ENCODE peak calls at places on chromosomes 3 and 15, in five cellular contexts. H is A549, O is Peyer's patch, X is IMR-90, L is H54. Q is an unnamed sample.

GRCh38 chr3:152298393-152299242 is 29.9 kb downstream of the MBNL1 start:
- DNase-seq in H (peak), O (peak), X (peak), L (no peak), Q (peak)

GRCh38 chr3:152830245-152830644 is 4.7 kb upstream of the P2RY1 start:
- DNase-seq in H (no peak), O (no peak), X (no peak), L (no peak), Q (peak)

GRCh38 chr3:59425942-59426341 is 376.1 kb upstream of the CFAP20DC start:
- DNase-seq in H (no peak), O (no peak), X (no peak), L (no peak), Q (no peak)

GRCh38 chr3:123397921-123398785 is 50.7 kb downstream of the ADCY5 start:
- DNase-seq in H (no peak), O (no peak), X (no peak), L (no peak), Q (no peak)

GRCh38 chr3:135908737-135909136 is 56.8 kb upstream of the PPP2R3A start:
- DNase-seq in H (no peak), O (no peak), X (no peak), L (no peak), Q (no peak)

GRCh38 chr3:50265988-50266387 is 3.0 kb upstream of the SEMA3B start:
- DNase-seq in H (no peak), O (no peak), X (no peak), L (no peak), Q (no peak)

GRCh38 chr3:10351013-10351735 is 30.3 kb upstream of the SEC13 start:
- DNase-seq in H (peak), O (no peak), X (no peak), L (no peak), Q (peak)

GRCh38 chr3:160756907-160757623 is 1.0 kb downstream of the PPM1L start:
- DNase-seq in H (no peak), O (peak), X (no peak), L (no peak), Q (peak)

GRCh38 chr15:88619796-88620195 is 1.3 kb upstream of the AEN start:
- DNase-seq in H (no peak), O (no peak), X (no peak), L (no peak), Q (no peak)

GRCh38 chr3:78737988-78738387 is 1029.8 kb downstream of the ROBO1 start:
- DNase-seq in H (no peak), O (no peak), X (no peak), L (no peak), Q (no peak)

GRCh38 chr3:176919836-176920760 is 277.2 kb downstream of the TBL1XR1 start:
- DNase-seq in H (no peak), O (no peak), X (peak), L (no peak), Q (no peak)

GRCh38 chr15:67806539-67806935 is 18.8 kb upstream of the SKOR1 start:
- DNase-seq in H (no peak), O (peak), X (no peak), L (no peak), Q (no peak)

GRCh38 chr3:115581347-115582135 is 41.8 kb upstream of the GAP43 start:
- DNase-seq in H (no peak), O (no peak), X (peak), L (no peak), Q (peak)

GRCh38 chr3:64291345-64291744 is 66.1 kb upstream of the PRICKLE2 start:
- DNase-seq in H (peak), O (no peak), X (peak), L (peak), Q (no peak)

GRCh38 chr15:95921404-95921803 is 409.1 kb upstream of the NR2F2 start:
- DNase-seq in H (no peak), O (no peak), X (no peak), L (no peak), Q (no peak)

GRCh38 chr3:95289295-95289694 is 1226.4 kb downstream of the NSUN3 start:
- DNase-seq in H (no peak), O (no peak), X (peak), L (no peak), Q (no peak)

GRCh38 chr3:105527949-105528348 is 161.2 kb downstream of the ALCAM start:
- DNase-seq in H (no peak), O (no peak), X (peak), L (no peak), Q (no peak)

GRCh38 chr15:29066848-29067247 is 181.1 kb downstream of the APBA2 start:
- DNase-seq in H (no peak), O (no peak), X (no peak), L (no peak), Q (no peak)

GRCh38 chr3:193702967-193703366 is 110.0 kb downstream of the OPA1 start:
- DNase-seq in H (no peak), O (no peak), X (peak), L (no peak), Q (no peak)

GRCh38 chr3:118501152-118501551 is 533.5 kb downstream of the IGSF11 start:
- DNase-seq in H (peak), O (no peak), X (no peak), L (no peak), Q (peak)

GRCh38 chr3:46278816-46279672 is 36.8 kb downstream of the CCR3 start:
- DNase-seq in H (no peak), O (no peak), X (no peak), L (no peak), Q (no peak)

GRCh38 chr3:123333401-123333800 is 115.5 kb downstream of the ADCY5 start:
- DNase-seq in H (no peak), O (no peak), X (no peak), L (no peak), Q (no peak)

GRCh38 chr15:84079885-84080777 is 155.4 kb upstream of the GOLGA6L4 start:
- DNase-seq in H (no peak), O (peak), X (peak), L (no peak), Q (no peak)

GRCh38 chr15:91787198-91787597 is 66.3 kb upstream of the SLCO3A1 start:
- DNase-seq in H (no peak), O (no peak), X (no peak), L (no peak), Q (no peak)

GRCh38 chr3:15345051-15345607 is 12.7 kb upstream of the SH3BP5 start:
- DNase-seq in H (no peak), O (no peak), X (no peak), L (no peak), Q (no peak)

GRCh38 chr3:89212614-89213013 is 105.2 kb downstream of the EPHA3 start:
- DNase-seq in H (no peak), O (no peak), X (peak), L (no peak), Q (no peak)

GRCh38 chr3:140896997-140897396 is 44.6 kb upstream of the SLC25A36 start:
- DNase-seq in H (no peak), O (no peak), X (no peak), L (no peak), Q (no peak)

GRCh38 chr15:83571820-83572707 is 81.9 kb upstream of the ADAMTSL3 start:
- DNase-seq in H (peak), O (no peak), X (peak), L (no peak), Q (peak)

GRCh38 chr15:70892912-70893560 is 410 bp downstream of the LRRC49 start:
- DNase-seq in H (peak), O (peak), X (peak), L (no peak), Q (peak)

GRCh38 chr3:127822836-127823589 is 698 bp upstream of the MGLL start:
- DNase-seq in H (no peak), O (peak), X (peak), L (no peak), Q (peak)

GRCh38 chr3:127820221-127820870 is 2.0 kb downstream of the MGLL start:
- DNase-seq in H (no peak), O (no peak), X (peak), L (no peak), Q (no peak)

GRCh38 chr3:127822166-127822835 is at the start of gene MGLL:
- DNase-seq in H (no peak), O (peak), X (peak), L (peak), Q (no peak)

GRCh38 chr3:127819656-127820055 is 2.7 kb downstream of the MGLL start:
- DNase-seq in H (no peak), O (no peak), X (no peak), L (no peak), Q (no peak)

DNA sequence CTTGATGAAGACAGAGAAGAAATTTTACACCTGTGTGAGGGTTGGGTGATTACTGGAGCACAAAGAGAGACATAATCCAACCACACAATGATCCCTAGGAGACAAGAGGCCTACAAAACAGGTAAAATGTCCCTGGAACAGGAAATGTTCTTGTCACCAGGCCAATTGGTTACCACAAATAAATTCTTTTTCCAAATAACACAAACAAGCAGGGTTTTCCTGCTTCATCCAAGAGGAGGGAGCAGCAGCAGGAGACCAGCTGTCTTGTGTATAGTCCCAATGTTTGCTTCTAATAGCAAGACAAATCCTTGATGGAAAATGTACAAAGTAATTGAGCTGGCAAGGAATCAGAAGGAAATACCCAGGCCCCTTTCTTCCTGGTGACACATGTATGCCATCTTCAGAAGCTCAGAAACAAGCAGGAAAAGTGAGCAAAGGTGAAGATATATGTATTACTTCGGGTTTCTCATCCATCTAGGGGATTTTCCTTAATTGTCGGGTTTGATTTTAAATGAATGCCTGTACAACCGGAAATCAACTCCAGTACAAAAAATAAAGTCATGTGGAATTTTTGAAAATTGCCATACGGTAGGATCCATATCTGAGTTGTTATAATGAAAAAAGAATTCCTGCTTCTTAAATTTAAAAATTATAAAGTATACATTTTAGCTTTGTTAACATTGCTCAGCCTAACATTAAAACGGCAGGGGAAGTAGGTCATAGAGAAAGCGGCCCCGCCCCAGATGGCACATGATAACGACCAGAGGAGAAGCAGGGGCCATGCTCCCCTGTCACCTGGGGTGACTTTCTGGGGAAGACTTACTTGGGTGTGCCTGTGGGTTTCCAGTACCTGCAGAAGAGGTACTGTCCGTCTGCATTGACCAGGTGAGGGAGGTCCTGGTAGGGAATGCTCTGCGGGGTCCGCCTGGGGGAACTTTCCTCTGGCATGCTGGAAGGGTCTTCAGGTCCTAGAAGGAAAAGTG is 1.2 kb downstream of the MGLL start:
- DNase-seq in H (no peak), O (peak), X (peak), L (no peak), Q (peak)
- TF ChIP-seq POLR2A in H (no peak), O (no peak), X (no peak), L (no peak), Q (no peak)

DNA sequence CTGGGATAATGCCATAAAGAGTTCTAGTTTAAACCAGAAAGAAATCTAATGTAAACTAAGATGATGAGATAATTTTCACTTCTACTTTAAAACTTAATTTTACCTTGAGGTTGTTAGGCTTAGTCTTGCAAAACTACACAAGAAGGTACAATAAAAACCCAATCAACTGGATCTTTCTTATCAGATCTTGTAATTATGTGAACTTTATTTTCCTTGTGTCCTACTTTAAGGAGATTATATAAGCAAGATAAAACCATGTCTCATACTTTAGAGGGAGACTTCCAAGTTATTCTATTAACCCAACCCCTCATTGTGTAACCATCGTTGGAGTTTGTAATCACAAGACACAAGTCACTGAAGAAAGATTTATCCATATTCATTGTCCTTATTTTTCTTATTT is 165.6 kb downstream of the SERPINI1 start:
- DNase-seq in H (no peak), O (no peak), X (no peak), L (no peak), Q (no peak)
- TF ChIP-seq POLR2A in H (no peak), O (no peak), X (no peak), L (no peak), Q (no peak)

GRCh38 chr3:76096036-76096435 is 310.7 kb upstream of the ZNF717 start:
- DNase-seq in H (no peak), O (no peak), X (peak), L (no peak), Q (no peak)

GRCh38 chr3:76097588-76097975 is 312.2 kb upstream of the ZNF717 start:
- DNase-seq in H (no peak), O (no peak), X (peak), L (no peak), Q (no peak)

GRCh38 chr3:76099956-76100355 is 314.6 kb upstream of the ZNF717 start:
- DNase-seq in H (no peak), O (no peak), X (no peak), L (no peak), Q (no peak)

DNA sequence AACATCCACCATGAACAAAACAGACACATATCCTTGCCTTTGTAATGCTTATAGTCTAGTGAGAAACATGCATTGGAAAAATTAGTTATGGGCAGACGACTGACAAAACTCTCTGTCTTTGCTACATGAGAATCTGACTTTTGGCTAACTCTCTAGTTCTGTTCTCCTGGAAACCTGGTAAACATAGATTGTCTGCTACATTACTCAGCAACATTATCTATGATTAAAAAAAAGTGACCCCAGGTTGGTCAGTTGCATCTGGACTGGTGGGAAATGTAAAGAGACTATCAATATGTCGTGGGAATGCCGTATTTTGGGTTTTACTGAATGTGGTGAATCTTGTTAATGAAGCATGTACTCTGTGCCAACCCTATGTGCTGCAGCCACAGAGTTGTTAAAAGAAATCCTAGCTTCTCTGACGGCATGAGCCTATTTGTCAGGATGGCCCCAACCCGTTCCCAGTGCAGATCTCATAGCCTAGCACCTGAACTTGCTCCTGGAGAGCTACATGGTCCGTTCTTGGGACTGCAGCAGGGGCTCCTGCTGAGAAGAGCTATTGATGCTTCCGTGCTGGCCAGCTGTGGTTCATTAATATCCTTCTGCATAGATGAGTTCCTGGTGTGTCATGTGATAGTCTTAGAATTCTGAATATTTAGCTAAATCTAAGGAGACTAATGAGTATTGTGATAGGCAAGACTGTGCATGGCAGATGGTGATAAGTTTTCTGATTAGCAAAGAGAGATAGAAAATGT is 311.7 kb upstream of the ZNF717 start:
- DNase-seq in H (no peak), O (no peak), X (peak), L (no peak), Q (no peak)
- TF ChIP-seq POLR2A in H (no peak), O (no peak), X (no peak), L (no peak), Q (no peak)

GRCh38 chr3:61669676-61670299 is 108.4 kb downstream of the PTPRG start:
- DNase-seq in H (no peak), O (peak), X (no peak), L (peak), Q (no peak)
- TF ChIP-seq POLR2A in H (no peak), O (no peak), X (no peak), L (no peak), Q (no peak)

Q was measured in erythroblast.